ENCODE peak calls at places on chromosomes 13 and 19, in ten cellular contexts. One of them, this sample, is unnamed.

GRCh38 chr19:10797541-10798256 is 38.3 kb downstream of the TMED1 start:
- DNase-seq in psoas muscle: no peak
- DNase-seq in CD8-positive, alpha-beta T cell: peak; percentile 80
- DNase-seq in Peyer's patch: no peak
- DNase-seq in ascending aorta: no peak
- DNase-seq in left ventricle myocardium inferior: no peak
- DNase-seq in tibial nerve: no peak
- DNase-seq in cardiac muscle cell: no peak
- DNase-seq in lung: no peak
- DNase-seq in naive thymus-derived CD4-positive, alpha-beta T cell: peak; percentile 76
- DNase-seq in this sample: no peak

GRCh38 chr19:46620716-46621115 is 4.2 kb downstream of the PTGIR start:
- DNase-seq in psoas muscle: peak; percentile 42
- DNase-seq in CD8-positive, alpha-beta T cell: no peak
- DNase-seq in Peyer's patch: no peak
- DNase-seq in ascending aorta: peak; percentile 54
- DNase-seq in left ventricle myocardium inferior: no peak
- DNase-seq in tibial nerve: no peak
- DNase-seq in cardiac muscle cell: no peak
- DNase-seq in lung: no peak
- DNase-seq in naive thymus-derived CD4-positive, alpha-beta T cell: no peak
- DNase-seq in this sample: no peak

GRCh38 chr13:76016799-76017198 is 380.7 kb downstream of the LMO7 start:
- DNase-seq in psoas muscle: no peak
- DNase-seq in CD8-positive, alpha-beta T cell: no peak
- DNase-seq in Peyer's patch: no peak
- DNase-seq in ascending aorta: no peak
- DNase-seq in left ventricle myocardium inferior: no peak
- DNase-seq in tibial nerve: no peak
- DNase-seq in cardiac muscle cell: no peak
- DNase-seq in lung: no peak
- DNase-seq in naive thymus-derived CD4-positive, alpha-beta T cell: peak; percentile 2
- DNase-seq in this sample: no peak

GRCh38 chr19:56840452-56841193 is at the start of the genes PEG3 and ZIM2:
- DNase-seq in psoas muscle: peak; percentile 73
- DNase-seq in CD8-positive, alpha-beta T cell: no peak
- DNase-seq in Peyer's patch: no peak
- DNase-seq in ascending aorta: peak; percentile 12
- DNase-seq in left ventricle myocardium inferior: peak; percentile 74
- DNase-seq in tibial nerve: no peak
- DNase-seq in cardiac muscle cell: no peak
- DNase-seq in lung: no peak
- DNase-seq in naive thymus-derived CD4-positive, alpha-beta T cell: no peak
- DNase-seq in this sample: no peak

GRCh38 chr13:48902421-48902820 is 73.3 kb upstream of the FNDC3A start:
- DNase-seq in psoas muscle: no peak
- DNase-seq in CD8-positive, alpha-beta T cell: no peak
- DNase-seq in Peyer's patch: no peak
- DNase-seq in ascending aorta: no peak
- DNase-seq in left ventricle myocardium inferior: no peak
- DNase-seq in tibial nerve: no peak
- DNase-seq in cardiac muscle cell: peak; percentile 5
- DNase-seq in lung: no peak
- DNase-seq in naive thymus-derived CD4-positive, alpha-beta T cell: no peak
- DNase-seq in this sample: no peak

GRCh38 chr13:37777676-37778075 is 91.9 kb downstream of the TRPC4 start:
- DNase-seq in psoas muscle: no peak
- DNase-seq in CD8-positive, alpha-beta T cell: no peak
- DNase-seq in Peyer's patch: no peak
- DNase-seq in ascending aorta: no peak
- DNase-seq in left ventricle myocardium inferior: no peak
- DNase-seq in tibial nerve: no peak
- DNase-seq in cardiac muscle cell: no peak
- DNase-seq in lung: no peak
- DNase-seq in naive thymus-derived CD4-positive, alpha-beta T cell: no peak
- DNase-seq in this sample: no peak

GRCh38 chr13:67235265-67235664 is 5.1 kb upstream of the PCDH9 start:
- DNase-seq in psoas muscle: no peak
- DNase-seq in CD8-positive, alpha-beta T cell: no peak
- DNase-seq in Peyer's patch: no peak
- DNase-seq in ascending aorta: no peak
- DNase-seq in left ventricle myocardium inferior: no peak
- DNase-seq in tibial nerve: no peak
- DNase-seq in cardiac muscle cell: no peak
- DNase-seq in lung: no peak
- DNase-seq in naive thymus-derived CD4-positive, alpha-beta T cell: no peak
- DNase-seq in this sample: no peak

GRCh38 chr13:45778897-45779296 is 72.7 kb downstream of the SIAH3 start:
- DNase-seq in psoas muscle: no peak
- DNase-seq in CD8-positive, alpha-beta T cell: no peak
- DNase-seq in Peyer's patch: no peak
- DNase-seq in ascending aorta: no peak
- DNase-seq in left ventricle myocardium inferior: no peak
- DNase-seq in tibial nerve: no peak
- DNase-seq in cardiac muscle cell: no peak
- DNase-seq in lung: no peak
- DNase-seq in naive thymus-derived CD4-positive, alpha-beta T cell: no peak
- DNase-seq in this sample: no peak

GRCh38 chr19:12703056-12703455 is 6.6 kb upstream of the FBXW9 start:
- DNase-seq in psoas muscle: no peak
- DNase-seq in CD8-positive, alpha-beta T cell: no peak
- DNase-seq in Peyer's patch: no peak
- DNase-seq in ascending aorta: no peak
- DNase-seq in left ventricle myocardium inferior: no peak
- DNase-seq in tibial nerve: no peak
- DNase-seq in cardiac muscle cell: peak; percentile 44
- DNase-seq in lung: no peak
- DNase-seq in naive thymus-derived CD4-positive, alpha-beta T cell: no peak
- DNase-seq in this sample: no peak

GRCh38 chr13:52105841-52106240 is 23.0 kb downstream of the NEK5 start:
- DNase-seq in psoas muscle: no peak
- DNase-seq in CD8-positive, alpha-beta T cell: no peak
- DNase-seq in Peyer's patch: no peak
- DNase-seq in ascending aorta: no peak
- DNase-seq in left ventricle myocardium inferior: no peak
- DNase-seq in tibial nerve: no peak
- DNase-seq in cardiac muscle cell: no peak
- DNase-seq in lung: no peak
- DNase-seq in naive thymus-derived CD4-positive, alpha-beta T cell: no peak
- DNase-seq in this sample: no peak

GRCh38 chr19:10096615-10096963 is 5.9 kb downstream of the ANGPTL6 start:
- DNase-seq in psoas muscle: no peak
- DNase-seq in CD8-positive, alpha-beta T cell: no peak
- DNase-seq in Peyer's patch: peak; percentile 55
- DNase-seq in ascending aorta: no peak
- DNase-seq in left ventricle myocardium inferior: peak; percentile 32
- DNase-seq in tibial nerve: no peak
- DNase-seq in cardiac muscle cell: no peak
- DNase-seq in lung: no peak
- DNase-seq in naive thymus-derived CD4-positive, alpha-beta T cell: no peak
- DNase-seq in this sample: no peak

GRCh38 chr13:79108914-79109643 is 297.0 kb downstream of the RBM26 start:
- DNase-seq in psoas muscle: no peak
- DNase-seq in CD8-positive, alpha-beta T cell: no peak
- DNase-seq in Peyer's patch: no peak
- DNase-seq in ascending aorta: no peak
- DNase-seq in left ventricle myocardium inferior: no peak
- DNase-seq in tibial nerve: no peak
- DNase-seq in cardiac muscle cell: no peak
- DNase-seq in lung: no peak
- DNase-seq in naive thymus-derived CD4-positive, alpha-beta T cell: no peak
- DNase-seq in this sample: no peak

GRCh38 chr13:89514534-89515312 is 1832.8 kb upstream of the MIR17HG start:
- DNase-seq in psoas muscle: no peak
- DNase-seq in CD8-positive, alpha-beta T cell: no peak
- DNase-seq in Peyer's patch: no peak
- DNase-seq in ascending aorta: no peak
- DNase-seq in left ventricle myocardium inferior: no peak
- DNase-seq in tibial nerve: no peak
- DNase-seq in cardiac muscle cell: no peak
- DNase-seq in lung: no peak
- DNase-seq in naive thymus-derived CD4-positive, alpha-beta T cell: no peak
- DNase-seq in this sample: peak; percentile 54

GRCh38 chr13:34942732-34943674 is 933 bp downstream of the NBEA start:
- DNase-seq in psoas muscle: peak; percentile 54
- DNase-seq in CD8-positive, alpha-beta T cell: peak; percentile 49
- DNase-seq in Peyer's patch: peak; percentile 44
- DNase-seq in ascending aorta: no peak
- DNase-seq in left ventricle myocardium inferior: peak; percentile 24
- DNase-seq in tibial nerve: no peak
- DNase-seq in cardiac muscle cell: peak; percentile 56
- DNase-seq in lung: no peak
- DNase-seq in naive thymus-derived CD4-positive, alpha-beta T cell: peak; percentile 21
- DNase-seq in this sample: no peak

GRCh38 chr19:4722671-4723464 is 774 bp downstream of the DPP9 start:
- DNase-seq in psoas muscle: peak; percentile 78
- DNase-seq in CD8-positive, alpha-beta T cell: no peak
- DNase-seq in Peyer's patch: peak; percentile 63
- DNase-seq in ascending aorta: no peak
- DNase-seq in left ventricle myocardium inferior: no peak
- DNase-seq in tibial nerve: no peak
- DNase-seq in cardiac muscle cell: no peak
- DNase-seq in lung: no peak
- DNase-seq in naive thymus-derived CD4-positive, alpha-beta T cell: peak; percentile 13
- DNase-seq in this sample: no peak

GRCh38 chr13:26280822-26281221 is 26.9 kb downstream of the CDK8 start:
- DNase-seq in psoas muscle: no peak
- DNase-seq in CD8-positive, alpha-beta T cell: no peak
- DNase-seq in Peyer's patch: no peak
- DNase-seq in ascending aorta: no peak
- DNase-seq in left ventricle myocardium inferior: no peak
- DNase-seq in tibial nerve: no peak
- DNase-seq in cardiac muscle cell: no peak
- DNase-seq in lung: no peak
- DNase-seq in naive thymus-derived CD4-positive, alpha-beta T cell: no peak
- DNase-seq in this sample: no peak

GRCh38 chr19:47446534-47447469 is 24.9 kb downstream of the SLC8A2 start:
- DNase-seq in psoas muscle: no peak
- DNase-seq in CD8-positive, alpha-beta T cell: no peak
- DNase-seq in Peyer's patch: peak; percentile 66
- DNase-seq in ascending aorta: no peak
- DNase-seq in left ventricle myocardium inferior: no peak
- DNase-seq in tibial nerve: no peak
- DNase-seq in cardiac muscle cell: peak; percentile 61
- DNase-seq in lung: peak; percentile 35
- DNase-seq in naive thymus-derived CD4-positive, alpha-beta T cell: no peak
- DNase-seq in this sample: peak; percentile 86

GRCh38 chr19:44943801-44944249 is 1.8 kb downstream of the APOC4 start:
- DNase-seq in psoas muscle: peak; percentile 68
- DNase-seq in CD8-positive, alpha-beta T cell: no peak
- DNase-seq in Peyer's patch: no peak
- DNase-seq in ascending aorta: peak; percentile 66
- DNase-seq in left ventricle myocardium inferior: peak; percentile 37
- DNase-seq in tibial nerve: peak; percentile 41
- DNase-seq in cardiac muscle cell: no peak
- DNase-seq in lung: peak; percentile 62
- DNase-seq in naive thymus-derived CD4-positive, alpha-beta T cell: no peak
- DNase-seq in this sample: no peak

GRCh38 chr19:3546119-3546518 is 7.1 kb downstream of the TEKTIP1 start:
- DNase-seq in psoas muscle: no peak
- DNase-seq in CD8-positive, alpha-beta T cell: no peak
- DNase-seq in Peyer's patch: no peak
- DNase-seq in ascending aorta: no peak
- DNase-seq in left ventricle myocardium inferior: no peak
- DNase-seq in tibial nerve: no peak
- DNase-seq in cardiac muscle cell: no peak
- DNase-seq in lung: no peak
- DNase-seq in naive thymus-derived CD4-positive, alpha-beta T cell: no peak
- DNase-seq in this sample: no peak

GRCh38 chr13:113616281-113616906 is 31.8 kb downstream of the TFDP1 start:
- DNase-seq in psoas muscle: no peak
- DNase-seq in CD8-positive, alpha-beta T cell: no peak
- DNase-seq in Peyer's patch: no peak
- DNase-seq in ascending aorta: no peak
- DNase-seq in left ventricle myocardium inferior: no peak
- DNase-seq in tibial nerve: peak; percentile 24
- DNase-seq in cardiac muscle cell: no peak
- DNase-seq in lung: no peak
- DNase-seq in naive thymus-derived CD4-positive, alpha-beta T cell: no peak
- DNase-seq in this sample: no peak

GRCh38 chr19:41219924-41220567 is 1.0 kb downstream of the AXL start:
- DNase-seq in psoas muscle: peak; percentile 79
- DNase-seq in CD8-positive, alpha-beta T cell: no peak
- DNase-seq in Peyer's patch: no peak
- DNase-seq in ascending aorta: no peak
- DNase-seq in left ventricle myocardium inferior: peak; percentile 50
- DNase-seq in tibial nerve: no peak
- DNase-seq in cardiac muscle cell: peak; percentile 19
- DNase-seq in lung: no peak
- DNase-seq in naive thymus-derived CD4-positive, alpha-beta T cell: no peak
- DNase-seq in this sample: no peak

GRCh38 chr13:110323986-110324749 is 17.1 kb downstream of the COL4A2 start:
- DNase-seq in psoas muscle: no peak
- DNase-seq in CD8-positive, alpha-beta T cell: no peak
- DNase-seq in Peyer's patch: no peak
- DNase-seq in ascending aorta: no peak
- DNase-seq in left ventricle myocardium inferior: no peak
- DNase-seq in tibial nerve: no peak
- DNase-seq in cardiac muscle cell: no peak
- DNase-seq in lung: no peak
- DNase-seq in naive thymus-derived CD4-positive, alpha-beta T cell: no peak
- DNase-seq in this sample: no peak
- H3K4me1 ChIP-seq in psoas muscle: peaks cover 5% of the 10 kb centered on the region
- H3K4me1 ChIP-seq in CD8-positive, alpha-beta T cell: no peaks in the 10 kb centered on the region
- H3K4me1 ChIP-seq in Peyer's patch: no peaks in the 10 kb centered on the region
- H3K4me1 ChIP-seq in ascending aorta: peaks cover 29% of the 10 kb centered on the region
- H3K4me1 ChIP-seq in left ventricle myocardium inferior: peaks cover 99% of the 10 kb centered on the region
- H3K4me1 ChIP-seq in tibial nerve: peaks cover 88% of the 10 kb centered on the region
- H3K4me1 ChIP-seq in cardiac muscle cell: peaks cover 29% of the 10 kb centered on the region
- H3K4me1 ChIP-seq in lung: peaks cover 29% of the 10 kb centered on the region
- H3K4me1 ChIP-seq in naive thymus-derived CD4-positive, alpha-beta T cell: no peaks in the 10 kb centered on the region
- H3K4me1 ChIP-seq in this sample: peaks cover 32% of the 10 kb centered on the region

GRCh38 chr13:101869553-101869952 is 417.1 kb downstream of the ITGBL1 start:
- DNase-seq in psoas muscle: no peak
- DNase-seq in CD8-positive, alpha-beta T cell: no peak
- DNase-seq in Peyer's patch: no peak
- DNase-seq in ascending aorta: no peak
- DNase-seq in left ventricle myocardium inferior: no peak
- DNase-seq in tibial nerve: no peak
- DNase-seq in cardiac muscle cell: no peak
- DNase-seq in lung: no peak
- DNase-seq in naive thymus-derived CD4-positive, alpha-beta T cell: no peak
- DNase-seq in this sample: no peak
- H3K27ac ChIP-seq in psoas muscle: no peak overlapping the region
- H3K27ac ChIP-seq in CD8-positive, alpha-beta T cell: no peak overlapping the region
- H3K27ac ChIP-seq in Peyer's patch: no peak overlapping the region
- H3K27ac ChIP-seq in ascending aorta: no peak overlapping the region
- H3K27ac ChIP-seq in left ventricle myocardium inferior: peak overlapping the region; percentile 86
- H3K27ac ChIP-seq in tibial nerve: no peak overlapping the region
- H3K27ac ChIP-seq in cardiac muscle cell: no peak overlapping the region
- H3K27ac ChIP-seq in lung: peak overlapping the region; percentile 21
- H3K27ac ChIP-seq in naive thymus-derived CD4-positive, alpha-beta T cell: no peak overlapping the region
- H3K27ac ChIP-seq in this sample: no peak overlapping the region

GRCh38 chr19:1290699-1291651 is 5.3 kb downstream of the EFNA2 start:
- DNase-seq in psoas muscle: no peak
- DNase-seq in CD8-positive, alpha-beta T cell: no peak
- DNase-seq in Peyer's patch: peak; percentile 88
- DNase-seq in ascending aorta: no peak
- DNase-seq in left ventricle myocardium inferior: no peak
- DNase-seq in tibial nerve: no peak
- DNase-seq in cardiac muscle cell: no peak
- DNase-seq in lung: no peak
- DNase-seq in naive thymus-derived CD4-positive, alpha-beta T cell: no peak
- DNase-seq in this sample: no peak
- H3K27me3 ChIP-seq in psoas muscle: peaks cover 88% of the 10 kb centered on the region
- H3K27me3 ChIP-seq in CD8-positive, alpha-beta T cell: peaks cover 15% of the 10 kb centered on the region
- H3K27me3 ChIP-seq in Peyer's patch: no peaks in the 10 kb centered on the region
- H3K27me3 ChIP-seq in ascending aorta: peaks cover 31% of the 10 kb centered on the region
- H3K27me3 ChIP-seq in left ventricle myocardium inferior: peaks cover 99% of the 10 kb centered on the region
- H3K27me3 ChIP-seq in tibial nerve: no peaks in the 10 kb centered on the region
- H3K27me3 ChIP-seq in cardiac muscle cell: peaks cover 6% of the 10 kb centered on the region
- H3K27me3 ChIP-seq in lung: peaks cover 6% of the 10 kb centered on the region
- H3K27me3 ChIP-seq in naive thymus-derived CD4-positive, alpha-beta T cell: no peaks in the 10 kb centered on the region
- H3K27me3 ChIP-seq in this sample: peaks cover 23% of the 10 kb centered on the region

GRCh38 chr13:21022694-21023325 is 38.6 kb downstream of the LATS2 start:
- DNase-seq in psoas muscle: no peak
- DNase-seq in CD8-positive, alpha-beta T cell: no peak
- DNase-seq in Peyer's patch: no peak
- DNase-seq in ascending aorta: no peak
- DNase-seq in left ventricle myocardium inferior: no peak
- DNase-seq in tibial nerve: no peak
- DNase-seq in cardiac muscle cell: no peak
- DNase-seq in lung: no peak
- DNase-seq in naive thymus-derived CD4-positive, alpha-beta T cell: no peak
- DNase-seq in this sample: no peak
- H3K4me1 ChIP-seq in psoas muscle: peaks cover 49% of the 10 kb centered on the region
- H3K4me1 ChIP-seq in CD8-positive, alpha-beta T cell: no peaks in the 10 kb centered on the region
- H3K4me1 ChIP-seq in Peyer's patch: no peaks in the 10 kb centered on the region
- H3K4me1 ChIP-seq in ascending aorta: peaks cover 3% of the 10 kb centered on the region
- H3K4me1 ChIP-seq in left ventricle myocardium inferior: peaks cover 59% of the 10 kb centered on the region
- H3K4me1 ChIP-seq in tibial nerve: peaks cover 64% of the 10 kb centered on the region
- H3K4me1 ChIP-seq in cardiac muscle cell: peaks cover 3% of the 10 kb centered on the region
- H3K4me1 ChIP-seq in lung: peaks cover 10% of the 10 kb centered on the region
- H3K4me1 ChIP-seq in naive thymus-derived CD4-positive, alpha-beta T cell: no peaks in the 10 kb centered on the region
- H3K4me1 ChIP-seq in this sample: peaks cover under 1% of the 10 kb centered on the region

This sample was measured in RWPE2.